ENCODE peak calls at places on chromosome 1, in nine cellular contexts. R is OCI-LY7, S is hepatocyte, C is kidney, T is brain microvascular endothelial cell, W is tibial artery, Q is GM10248, K is body of pancreas, A is stomach. L is an unnamed sample.

GRCh38 chr1:236455242-236455641 is 61.2 kb downstream of the EDARADD start:
- DNase-seq in W (no peak), T (no peak), S (no peak), C (no peak), R (no peak), K (no peak), A (no peak), Q (no peak), L (no peak)

GRCh38 chr1:154835531-154836285 is 34.4 kb downstream of the KCNN3 start:
- DNase-seq in A (no peak), T (no peak), R (no peak), W (no peak), K (no peak), C (no peak), Q (no peak), S (no peak), L (no peak)

GRCh38 chr1:205600085-205600484 is 31.7 kb downstream of the ELK4 start:
- DNase-seq in K (no peak), Q (peak), R (no peak), C (no peak), T (peak), S (no peak), A (no peak), W (no peak), L (peak)

GRCh38 chr1:241701483-241702290 is 49.6 kb downstream of the WDR64 start:
- DNase-seq in R (no peak), K (no peak), Q (no peak), T (no peak), A (no peak), S (no peak), C (no peak), W (no peak), L (no peak)

GRCh38 chr1:244730153-244730933 is 77.4 kb downstream of the DESI2 start:
- DNase-seq in R (peak), S (peak), C (peak), K (peak), Q (peak), T (peak), W (no peak), A (peak), L (peak)

GRCh38 chr1:159071970-159072582 is 4.5 kb downstream of the AIM2 start:
- DNase-seq in C (no peak), T (peak), S (peak), K (no peak), R (peak), Q (peak), A (no peak), W (no peak), L (no peak)

GRCh38 chr1:8174807-8175206 is 143.1 kb upstream of the SLC45A1 start:
- DNase-seq in Q (no peak), T (no peak), W (no peak), C (no peak), A (peak), S (no peak), K (peak), R (no peak), L (no peak)

GRCh38 chr1:53344921-53345838 is 17.3 kb upstream of the LRP8 start:
- DNase-seq in T (no peak), A (peak), C (peak), K (peak), Q (peak), W (peak), R (no peak), S (no peak), L (peak)

GRCh38 chr1:111378806-111379205 is 48.7 kb downstream of the OVGP1 start:
- DNase-seq in A (no peak), R (no peak), Q (no peak), T (no peak), C (no peak), K (no peak), W (no peak), S (no peak), L (no peak)

DNA sequence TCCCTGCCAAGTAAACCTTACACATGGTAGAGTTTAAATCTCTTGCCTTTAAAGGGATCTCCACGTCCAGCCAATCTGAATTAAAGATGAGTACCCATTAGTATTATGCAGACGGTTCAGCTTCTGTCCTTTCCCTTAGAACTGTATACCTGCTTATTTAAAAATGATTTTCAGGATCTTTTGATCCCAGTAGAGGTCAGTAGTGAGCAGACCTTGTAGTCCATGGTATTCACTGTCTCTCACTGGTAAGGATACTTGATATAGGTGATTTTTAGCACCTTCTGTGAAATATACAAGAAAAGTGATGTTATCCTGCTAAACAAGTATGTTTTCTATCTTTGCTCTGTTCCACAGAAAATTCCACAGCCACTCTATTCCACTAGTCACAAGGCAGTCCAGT is 1211.6 kb upstream of the ADGRL4 start:
- DNase-seq in S (peak), Q (peak), K (no peak), T (peak), R (peak), A (no peak), C (no peak), W (no peak), L (no peak)
- TF ChIP-seq CTCF in S (peak), Q (peak), K (peak), T (peak), R (peak), A (no peak), C (peak), W (no peak), L (peak)

GRCh38 chr1:15739745-15740144 is 2.6 kb upstream of the TMEM82 start:
- DNase-seq in T (no peak), R (no peak), Q (no peak), K (no peak), W (no peak), A (no peak), C (no peak), S (no peak), L (no peak)
- TF ChIP-seq CTCF in T (peak), R (peak), Q (no peak), K (no peak), W (no peak), A (no peak), C (no peak), S (no peak), L (peak)

DNA sequence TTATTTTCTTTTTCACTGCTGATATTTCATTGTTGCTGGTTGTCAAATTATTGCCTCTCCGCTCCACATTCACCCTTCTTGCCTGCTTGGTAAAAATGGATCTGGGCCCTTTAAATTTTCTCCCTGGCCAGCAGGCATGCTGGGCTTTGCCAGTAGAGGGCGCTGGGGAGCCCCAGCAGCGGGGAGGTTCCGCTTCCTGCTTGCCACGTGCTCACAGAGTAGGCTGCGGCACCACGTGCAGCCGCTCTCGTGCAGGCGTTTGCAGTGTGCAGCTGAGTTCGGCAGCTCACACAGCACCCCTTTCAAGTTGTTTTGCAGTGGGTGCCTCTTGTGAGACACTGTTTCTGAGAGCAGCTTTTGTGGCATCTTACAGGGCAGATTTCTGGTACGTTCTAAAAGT is at the start of gene ACTL8:
- DNase-seq in T (no peak), R (peak), A (no peak), W (no peak), K (no peak), C (peak), Q (no peak), S (no peak), L (no peak)
- TF ChIP-seq CTCF in T (peak), R (peak), A (no peak), W (no peak), K (no peak), C (no peak), Q (no peak), S (no peak), L (peak)

GRCh38 chr1:6396998-6397397 is 3.4 kb upstream of the ACOT7 start:
- DNase-seq in T (no peak), W (no peak), S (no peak), C (peak), Q (no peak), A (no peak), R (peak), K (no peak), L (no peak)
- TF ChIP-seq CTCF in T (peak), W (no peak), S (no peak), C (no peak), Q (peak), A (no peak), R (peak), K (no peak), L (peak)

L was measured in osteocyte.